ENCODE peak calls at places on chromosomes 13 and 19, in nine cellular contexts. One of them, this sample, is unnamed. For H3K36me3, the result is how much of the 10 kb centered on the place peaks cover.

GRCh38 chr13:80084086-80084676 is 256.7 kb downstream of the SPRY2 start:
- DNase-seq in tibial nerve: no peak
- DNase-seq in fibroblast of lung: peak
- DNase-seq in DND-41: no peak
- DNase-seq in neural progenitor cell: no peak
- DNase-seq in colonic mucosa: no peak
- DNase-seq in WERI-Rb-1: no peak
- DNase-seq in osteoblast: no peak
- DNase-seq in prostate gland: no peak
- DNase-seq in this sample: no peak

GRCh38 chr13:48055712-48056111 is 18.2 kb downstream of the NUDT15 start:
- DNase-seq in tibial nerve: no peak
- DNase-seq in fibroblast of lung: no peak
- DNase-seq in DND-41: no peak
- DNase-seq in neural progenitor cell: no peak
- DNase-seq in colonic mucosa: no peak
- DNase-seq in WERI-Rb-1: no peak
- DNase-seq in osteoblast: no peak
- DNase-seq in prostate gland: no peak
- DNase-seq in this sample: no peak

GRCh38 chr13:114341003-114341777 is 26.9 kb downstream of the CHAMP1 start:
- DNase-seq in tibial nerve: no peak
- DNase-seq in fibroblast of lung: no peak
- DNase-seq in DND-41: no peak
- DNase-seq in neural progenitor cell: no peak
- DNase-seq in colonic mucosa: no peak
- DNase-seq in WERI-Rb-1: no peak
- DNase-seq in osteoblast: no peak
- DNase-seq in prostate gland: no peak
- DNase-seq in this sample: no peak

GRCh38 chr13:102452831-102453230 is 51.0 kb upstream of the FGF14 start:
- DNase-seq in tibial nerve: no peak
- DNase-seq in fibroblast of lung: peak
- DNase-seq in DND-41: no peak
- DNase-seq in neural progenitor cell: no peak
- DNase-seq in colonic mucosa: no peak
- DNase-seq in WERI-Rb-1: no peak
- DNase-seq in osteoblast: no peak
- DNase-seq in prostate gland: no peak
- DNase-seq in this sample: no peak

GRCh38 chr13:98083507-98083906 is 59.4 kb upstream of the FARP1 start:
- DNase-seq in tibial nerve: no peak
- DNase-seq in fibroblast of lung: peak
- DNase-seq in DND-41: no peak
- DNase-seq in neural progenitor cell: no peak
- DNase-seq in colonic mucosa: no peak
- DNase-seq in WERI-Rb-1: no peak
- DNase-seq in osteoblast: peak
- DNase-seq in prostate gland: no peak
- DNase-seq in this sample: no peak

GRCh38 chr13:30877335-30877734 is 28.7 kb upstream of the MEDAG start:
- DNase-seq in tibial nerve: no peak
- DNase-seq in fibroblast of lung: peak
- DNase-seq in DND-41: no peak
- DNase-seq in neural progenitor cell: no peak
- DNase-seq in colonic mucosa: no peak
- DNase-seq in WERI-Rb-1: no peak
- DNase-seq in osteoblast: no peak
- DNase-seq in prostate gland: no peak
- DNase-seq in this sample: no peak

GRCh38 chr13:44048326-44048725 is 168.6 kb downstream of the LACC1 start:
- DNase-seq in tibial nerve: no peak
- DNase-seq in fibroblast of lung: peak
- DNase-seq in DND-41: no peak
- DNase-seq in neural progenitor cell: no peak
- DNase-seq in colonic mucosa: no peak
- DNase-seq in WERI-Rb-1: no peak
- DNase-seq in osteoblast: no peak
- DNase-seq in prostate gland: no peak
- DNase-seq in this sample: no peak

GRCh38 chr13:52842440-52842839 is 6.0 kb downstream of the PCDH8 start:
- DNase-seq in tibial nerve: no peak
- DNase-seq in fibroblast of lung: no peak
- DNase-seq in DND-41: no peak
- DNase-seq in neural progenitor cell: no peak
- DNase-seq in colonic mucosa: no peak
- DNase-seq in WERI-Rb-1: no peak
- DNase-seq in osteoblast: no peak
- DNase-seq in prostate gland: no peak
- DNase-seq in this sample: no peak

GRCh38 chr19:31432411-31432810 is 83.2 kb upstream of the TSHZ3 start:
- DNase-seq in tibial nerve: no peak
- DNase-seq in fibroblast of lung: no peak
- DNase-seq in DND-41: no peak
- DNase-seq in neural progenitor cell: no peak
- DNase-seq in colonic mucosa: no peak
- DNase-seq in WERI-Rb-1: no peak
- DNase-seq in osteoblast: no peak
- DNase-seq in prostate gland: no peak
- DNase-seq in this sample: no peak

GRCh38 chr19:31430381-31430780 is 81.1 kb upstream of the TSHZ3 start:
- DNase-seq in tibial nerve: no peak
- DNase-seq in fibroblast of lung: no peak
- DNase-seq in DND-41: no peak
- DNase-seq in neural progenitor cell: no peak
- DNase-seq in colonic mucosa: no peak
- DNase-seq in WERI-Rb-1: no peak
- DNase-seq in osteoblast: no peak
- DNase-seq in prostate gland: no peak
- DNase-seq in this sample: no peak

GRCh38 chr19:31423896-31424295 is 74.7 kb upstream of the TSHZ3 start:
- DNase-seq in tibial nerve: no peak
- DNase-seq in fibroblast of lung: no peak
- DNase-seq in DND-41: no peak
- DNase-seq in neural progenitor cell: no peak
- DNase-seq in colonic mucosa: no peak
- DNase-seq in WERI-Rb-1: no peak
- DNase-seq in osteoblast: no peak
- DNase-seq in prostate gland: no peak
- DNase-seq in this sample: no peak

GRCh38 chr19:31427857-31428256 is 78.6 kb upstream of the TSHZ3 start:
- DNase-seq in tibial nerve: no peak
- DNase-seq in fibroblast of lung: no peak
- DNase-seq in DND-41: no peak
- DNase-seq in neural progenitor cell: no peak
- DNase-seq in colonic mucosa: no peak
- DNase-seq in WERI-Rb-1: no peak
- DNase-seq in osteoblast: no peak
- DNase-seq in prostate gland: no peak
- DNase-seq in this sample: no peak
- H3K4me3 ChIP-seq in tibial nerve: no peak
- H3K4me3 ChIP-seq in fibroblast of lung: no peak
- H3K4me3 ChIP-seq in DND-41: no peak
- H3K4me3 ChIP-seq in neural progenitor cell: no peak
- H3K4me3 ChIP-seq in colonic mucosa: no peak
- H3K4me3 ChIP-seq in WERI-Rb-1: no peak
- H3K4me3 ChIP-seq in osteoblast: no peak
- H3K4me3 ChIP-seq in prostate gland: no peak
- H3K4me3 ChIP-seq in this sample: no peak

GRCh38 chr19:49952475-49952829 is 8.5 kb downstream of the SIGLEC11 start:
- DNase-seq in tibial nerve: no peak
- DNase-seq in fibroblast of lung: no peak
- DNase-seq in DND-41: no peak
- DNase-seq in neural progenitor cell: no peak
- DNase-seq in colonic mucosa: no peak
- DNase-seq in WERI-Rb-1: no peak
- DNase-seq in osteoblast: no peak
- DNase-seq in prostate gland: no peak
- DNase-seq in this sample: no peak

GRCh38 chr19:49950956-49951526 is 9.9 kb downstream of the SIGLEC11 start:
- DNase-seq in tibial nerve: no peak
- DNase-seq in fibroblast of lung: no peak
- DNase-seq in DND-41: no peak
- DNase-seq in neural progenitor cell: no peak
- DNase-seq in colonic mucosa: no peak
- DNase-seq in WERI-Rb-1: no peak
- DNase-seq in osteoblast: no peak
- DNase-seq in prostate gland: no peak
- DNase-seq in this sample: no peak

GRCh38 chr19:49950590-49950948 is 10.4 kb downstream of the SIGLEC11 start:
- DNase-seq in tibial nerve: no peak
- DNase-seq in fibroblast of lung: no peak
- DNase-seq in DND-41: no peak
- DNase-seq in neural progenitor cell: no peak
- DNase-seq in colonic mucosa: no peak
- DNase-seq in WERI-Rb-1: no peak
- DNase-seq in osteoblast: no peak
- DNase-seq in prostate gland: no peak
- DNase-seq in this sample: no peak

GRCh38 chr19:49951806-49952474 is 9.0 kb downstream of the SIGLEC11 start:
- DNase-seq in tibial nerve: no peak
- DNase-seq in fibroblast of lung: no peak
- DNase-seq in DND-41: no peak
- DNase-seq in neural progenitor cell: no peak
- DNase-seq in colonic mucosa: no peak
- DNase-seq in WERI-Rb-1: no peak
- DNase-seq in osteoblast: no peak
- DNase-seq in prostate gland: no peak
- DNase-seq in this sample: no peak

DNA sequence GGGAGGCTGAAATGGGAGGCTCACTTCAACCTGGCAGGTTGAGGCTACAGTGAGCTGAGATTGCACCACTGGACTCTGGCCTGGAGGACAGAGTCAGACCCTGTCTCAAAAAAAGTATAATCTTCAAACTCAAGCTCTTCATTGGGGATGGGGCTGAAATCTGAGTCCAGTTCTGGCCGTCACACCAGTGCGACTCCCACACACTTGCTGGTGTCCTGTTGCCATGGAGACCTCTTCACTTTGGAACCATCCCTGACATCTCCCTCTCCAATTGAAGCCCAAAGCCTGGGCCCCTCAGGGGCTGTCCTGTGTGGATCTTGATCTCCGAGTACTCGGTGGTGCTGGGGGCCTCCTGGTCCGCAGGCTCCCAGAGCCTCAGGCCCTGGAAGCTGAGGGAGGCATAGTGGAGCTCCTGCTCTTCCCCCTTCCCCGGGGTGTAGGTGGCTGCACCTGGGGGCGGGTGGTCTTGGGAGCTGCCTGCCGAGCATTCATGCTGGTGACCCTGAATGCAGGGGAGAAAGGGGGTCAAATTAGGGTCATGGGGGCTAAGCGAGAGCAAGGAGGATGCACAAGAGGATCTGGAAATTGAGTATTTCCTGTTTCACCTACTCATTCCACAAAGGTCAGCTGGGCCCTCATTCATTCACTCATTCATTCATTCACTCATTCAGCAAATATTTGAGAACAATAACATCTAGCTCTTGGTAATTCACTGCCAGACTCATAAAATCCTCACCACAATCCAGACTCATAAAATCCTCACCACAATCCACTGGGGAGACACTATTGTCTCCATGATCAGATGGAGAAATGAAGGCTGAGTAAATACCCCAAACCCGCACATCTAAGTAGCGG is 11.0 kb downstream of the SIGLEC11 start:
- DNase-seq in tibial nerve: no peak
- DNase-seq in fibroblast of lung: no peak
- DNase-seq in DND-41: no peak
- DNase-seq in neural progenitor cell: no peak
- DNase-seq in colonic mucosa: no peak
- DNase-seq in WERI-Rb-1: no peak
- DNase-seq in osteoblast: peak
- DNase-seq in prostate gland: no peak
- DNase-seq in this sample: no peak
- H3K36me3 ChIP-seq in tibial nerve: under half
- H3K36me3 ChIP-seq in fibroblast of lung: under half
- H3K36me3 ChIP-seq in DND-41: under half
- H3K36me3 ChIP-seq in neural progenitor cell: under half
- H3K36me3 ChIP-seq in colonic mucosa: under half
- H3K36me3 ChIP-seq in WERI-Rb-1: under half
- H3K36me3 ChIP-seq in osteoblast: under half
- H3K36me3 ChIP-seq in prostate gland: under half
- H3K36me3 ChIP-seq in this sample: under half

DNA sequence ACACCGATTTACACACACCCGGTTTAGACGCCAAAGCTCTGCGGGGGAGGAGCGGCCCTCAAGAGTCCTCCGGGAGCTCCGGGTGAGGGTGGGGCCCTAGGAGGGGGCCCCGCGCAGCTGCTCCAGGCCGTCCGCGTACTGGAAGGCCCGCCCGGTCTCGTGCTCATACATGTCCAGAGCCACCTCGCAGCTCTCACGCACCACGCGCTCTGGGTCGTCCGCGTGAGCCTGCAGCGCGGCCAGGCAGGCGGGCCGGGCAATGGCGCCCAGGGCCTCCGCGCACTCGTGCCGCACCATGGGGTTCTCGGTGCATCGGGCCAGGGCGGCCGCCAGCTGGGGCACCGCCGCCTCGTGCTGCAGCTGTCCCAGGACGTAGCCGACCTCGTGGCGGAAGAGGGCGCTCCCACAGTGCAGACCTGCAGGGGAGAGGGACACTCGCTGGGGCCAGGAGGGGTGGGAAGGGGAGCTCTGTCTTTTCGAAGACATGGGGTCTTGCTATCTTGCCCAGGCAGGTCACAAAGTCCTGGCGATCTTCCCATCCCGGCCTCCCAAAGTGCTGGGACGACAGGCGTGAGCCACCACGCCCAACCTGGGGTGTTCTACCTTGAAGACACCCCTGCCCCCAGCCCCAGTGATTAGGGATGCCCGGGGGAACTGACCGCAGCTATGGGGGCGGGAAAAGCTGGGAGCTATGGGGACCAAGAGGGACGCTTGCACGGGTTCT is 8.3 kb upstream of the SMIM44 start:
- DNase-seq in tibial nerve: no peak
- DNase-seq in fibroblast of lung: no peak
- DNase-seq in DND-41: no peak
- DNase-seq in neural progenitor cell: no peak
- DNase-seq in colonic mucosa: no peak
- DNase-seq in WERI-Rb-1: no peak
- DNase-seq in osteoblast: peak
- DNase-seq in prostate gland: no peak
- DNase-seq in this sample: no peak
- H3K4me3 ChIP-seq in tibial nerve: no peak
- H3K4me3 ChIP-seq in fibroblast of lung: no peak
- H3K4me3 ChIP-seq in DND-41: no peak
- H3K4me3 ChIP-seq in neural progenitor cell: no peak
- H3K4me3 ChIP-seq in colonic mucosa: no peak
- H3K4me3 ChIP-seq in WERI-Rb-1: no peak
- H3K4me3 ChIP-seq in osteoblast: no peak
- H3K4me3 ChIP-seq in prostate gland: no peak
- H3K4me3 ChIP-seq in this sample: no peak

GRCh38 chr13:27794921-27795717 is 2.8 kb downstream of the GSX1 start:
- DNase-seq in tibial nerve: no peak
- DNase-seq in fibroblast of lung: no peak
- DNase-seq in DND-41: no peak
- DNase-seq in neural progenitor cell: peak
- DNase-seq in colonic mucosa: no peak
- DNase-seq in WERI-Rb-1: no peak
- DNase-seq in osteoblast: peak
- DNase-seq in prostate gland: no peak
- DNase-seq in this sample: no peak

GRCh38 chr13:27792393-27793218 is at the start of gene GSX1:
- DNase-seq in tibial nerve: no peak
- DNase-seq in fibroblast of lung: peak
- DNase-seq in DND-41: no peak
- DNase-seq in neural progenitor cell: peak
- DNase-seq in colonic mucosa: peak
- DNase-seq in WERI-Rb-1: no peak
- DNase-seq in osteoblast: peak
- DNase-seq in prostate gland: peak
- DNase-seq in this sample: no peak

GRCh38 chr13:27791901-27792392 is 336 bp upstream of the GSX1 start:
- DNase-seq in tibial nerve: no peak
- DNase-seq in fibroblast of lung: no peak
- DNase-seq in DND-41: no peak
- DNase-seq in neural progenitor cell: no peak
- DNase-seq in colonic mucosa: no peak
- DNase-seq in WERI-Rb-1: no peak
- DNase-seq in osteoblast: no peak
- DNase-seq in prostate gland: no peak
- DNase-seq in this sample: no peak

GRCh38 chr13:27794075-27794691 is 1.9 kb downstream of the GSX1 start:
- DNase-seq in tibial nerve: no peak
- DNase-seq in fibroblast of lung: no peak
- DNase-seq in DND-41: no peak
- DNase-seq in neural progenitor cell: no peak
- DNase-seq in colonic mucosa: no peak
- DNase-seq in WERI-Rb-1: no peak
- DNase-seq in osteoblast: no peak
- DNase-seq in prostate gland: no peak
- DNase-seq in this sample: no peak

GRCh38 chr13:27793377-27794074 is 1.2 kb downstream of the GSX1 start:
- DNase-seq in tibial nerve: no peak
- DNase-seq in fibroblast of lung: no peak
- DNase-seq in DND-41: no peak
- DNase-seq in neural progenitor cell: no peak
- DNase-seq in colonic mucosa: no peak
- DNase-seq in WERI-Rb-1: no peak
- DNase-seq in osteoblast: no peak
- DNase-seq in prostate gland: no peak
- DNase-seq in this sample: no peak
- H3K36me3 ChIP-seq in tibial nerve: under half
- H3K36me3 ChIP-seq in fibroblast of lung: under half
- H3K36me3 ChIP-seq in DND-41: under half
- H3K36me3 ChIP-seq in neural progenitor cell: under half
- H3K36me3 ChIP-seq in colonic mucosa: under half
- H3K36me3 ChIP-seq in WERI-Rb-1: under half
- H3K36me3 ChIP-seq in osteoblast: under half
- H3K36me3 ChIP-seq in prostate gland: under half
- H3K36me3 ChIP-seq in this sample: under half

This sample was measured in naive thymus-derived CD4-positive, alpha-beta T cell.